ENCODE peak calls at places on chromosomes 7 and 10, in six cellular contexts. Y is H9, W is IMR-90, P is neuronal stem cell, E is H1, O is trophoblast cell. I is an unnamed sample.

GRCh38 chr10:82453678-82454293 is 578.8 kb downstream of the NRG3 start:
- DNase-seq in Y (no peak), W (no peak), P (no peak), E (no peak), O (no peak), I (no peak)

GRCh38 chr7:116777613-116778380 is 84.6 kb upstream of the CAPZA2 start:
- DNase-seq in Y (no peak), W (peak), P (no peak), E (no peak), O (peak), I (no peak)

GRCh38 chr7:135661311-135662122 is 797 bp upstream of the STMP1 start:
- DNase-seq in Y (no peak), W (no peak), P (no peak), E (no peak), O (peak), I (no peak)

GRCh38 chr10:101291254-101292193 is 62.3 kb upstream of the LBX1 start:
- DNase-seq in Y (peak), W (peak), P (no peak), E (peak), O (peak), I (peak)

GRCh38 chr10:49664006-49664841 is 15.2 kb upstream of the C10orf53 start:
- DNase-seq in Y (no peak), W (no peak), P (no peak), E (peak), O (no peak), I (no peak)

GRCh38 chr10:35103887-35104286 is 13.7 kb upstream of the CUL2 start:
- DNase-seq in Y (no peak), W (no peak), P (no peak), E (no peak), O (no peak), I (no peak)

GRCh38 chr7:151008143-151008510 is 16.2 kb downstream of the ATG9B start:
- DNase-seq in Y (peak), W (no peak), P (no peak), E (no peak), O (no peak), I (peak)

GRCh38 chr7:26122745-26123144 is 29.3 kb upstream of the NFE2L3 start:
- DNase-seq in Y (peak), W (no peak), P (no peak), E (no peak), O (no peak), I (no peak)

GRCh38 chr7:18541189-18541870 is 45.8 kb downstream of the HDAC9 start:
- DNase-seq in Y (no peak), W (peak), P (no peak), E (no peak), O (no peak), I (peak)

GRCh38 chr10:11345224-11346054 is 266.0 kb downstream of the USP6NL start:
- DNase-seq in Y (peak), W (no peak), P (no peak), E (no peak), O (peak), I (peak)

GRCh38 chr10:93475871-93476270 is 6.3 kb downstream of the MYOF start:
- DNase-seq in Y (no peak), W (peak), P (no peak), E (no peak), O (peak), I (peak)

GRCh38 chr7:154832557-154833138 is 170.3 kb downstream of the PAXIP1 start:
- DNase-seq in Y (peak), W (no peak), P (peak), E (peak), O (peak), I (peak)

GRCh38 chr10:48551796-48552591 is 52.9 kb downstream of the ARHGAP22 start:
- DNase-seq in Y (peak), W (peak), P (peak), E (peak), O (peak), I (peak)

GRCh38 chr10:112045885-112046284 is 137.7 kb downstream of the GPAM start:
- DNase-seq in Y (no peak), W (no peak), P (no peak), E (no peak), O (no peak), I (no peak)

GRCh38 chr10:784377-784758 is 94.9 kb upstream of the DIP2C start:
- DNase-seq in Y (peak), W (no peak), P (no peak), E (peak), O (peak), I (no peak)

GRCh38 chr7:37445064-37445723 is 3.5 kb downstream of the ELMO1 start:
- DNase-seq in Y (no peak), W (no peak), P (no peak), E (no peak), O (peak), I (no peak)

GRCh38 chr10:79094412-79095175 is 25.8 kb downstream of the ZMIZ1 start:
- DNase-seq in Y (no peak), W (no peak), P (no peak), E (no peak), O (no peak), I (peak)

GRCh38 chr7:122460936-122461335 is 156.4 kb upstream of the FEZF1 start:
- DNase-seq in Y (no peak), W (no peak), P (no peak), E (no peak), O (no peak), I (no peak)

GRCh38 chr7:103343758-103344452 is 662 bp downstream of the DNAJC2 start:
- DNase-seq in Y (no peak), W (peak), P (no peak), E (no peak), O (peak), I (peak)

GRCh38 chr10:129768437-129769355 is 195.4 kb downstream of the EBF3 start:
- DNase-seq in Y (peak), W (no peak), P (peak), E (peak), O (no peak), I (no peak)

GRCh38 chr10:27861781-27862180 is 116.2 kb upstream of the MKX start:
- DNase-seq in Y (no peak), W (no peak), P (no peak), E (no peak), O (no peak), I (no peak)

GRCh38 chr7:47782022-47782421 is 166.2 kb downstream of the PKD1L1 start:
- DNase-seq in Y (no peak), W (peak), P (no peak), E (no peak), O (no peak), I (no peak)

GRCh38 chr7:12389089-12389700 is 14.5 kb downstream of the VWDE start:
- DNase-seq in Y (peak), W (peak), P (peak), E (no peak), O (peak), I (peak)

GRCh38 chr10:61633665-61634064 is 29.1 kb upstream of the CABCOCO1 start:
- DNase-seq in Y (no peak), W (peak), P (no peak), E (no peak), O (no peak), I (no peak)

GRCh38 chr10:62744136-62744535 is 60.4 kb upstream of the ADO start:
- DNase-seq in Y (no peak), W (peak), P (no peak), E (no peak), O (peak), I (peak)

GRCh38 chr7:112069879-112070321 is 136.3 kb downstream of the DOCK4 start:
- DNase-seq in Y (no peak), W (peak), P (no peak), E (no peak), O (no peak), I (peak)

GRCh38 chr7:92177362-92177761 is 1.6 kb downstream of the LRRD1 start:
- DNase-seq in Y (no peak), W (peak), P (no peak), E (no peak), O (no peak), I (peak)

GRCh38 chr7:26440993-26441636 is 149.5 kb downstream of the SNX10 start:
- DNase-seq in Y (peak), W (no peak), P (peak), E (no peak), O (no peak), I (no peak)

GRCh38 chr10:10794776-10795175 is 222.9 kb upstream of the CELF2 start:
- DNase-seq in Y (no peak), W (peak), P (no peak), E (no peak), O (no peak), I (peak)

GRCh38 chr10:58985216-58985615 is 191.2 kb upstream of the PHYHIPL start:
- DNase-seq in Y (no peak), W (no peak), P (no peak), E (no peak), O (no peak), I (no peak)

GRCh38 chr7:131365876-131366275 is 38.2 kb downstream of the MKLN1 start:
- DNase-seq in Y (no peak), W (peak), P (no peak), E (no peak), O (no peak), I (peak)

GRCh38 chr10:12644380-12645144 is 295.2 kb downstream of the CAMK1D start:
- DNase-seq in Y (no peak), W (no peak), P (no peak), E (no peak), O (no peak), I (no peak)

GRCh38 chr10:88962336-88962735 is 9.8 kb upstream of the ACTA2 start:
- DNase-seq in Y (no peak), W (no peak), P (no peak), E (no peak), O (no peak), I (no peak)

DNA sequence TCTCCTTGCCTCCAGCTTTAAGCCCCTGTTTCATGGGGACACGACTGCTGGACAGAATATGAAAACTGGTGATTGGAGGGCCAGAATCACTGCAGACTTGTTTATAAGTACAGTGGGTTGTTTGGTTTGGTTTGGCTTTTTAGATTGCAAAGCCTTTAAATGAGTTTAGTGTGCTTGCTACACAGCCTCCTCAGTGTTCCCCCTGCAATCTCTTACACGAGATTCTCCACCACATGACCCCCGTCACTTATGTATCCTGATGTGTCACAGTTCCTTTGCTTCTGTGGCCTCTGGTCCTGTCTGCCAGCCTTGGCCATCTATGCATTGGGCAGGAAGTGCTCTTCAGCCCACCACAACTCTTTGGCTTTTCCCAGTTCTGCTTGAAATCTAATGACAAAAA is 103.7 kb upstream of the ANKRD1 start:
- DNase-seq in Y (no peak), W (no peak), P (no peak), E (no peak), O (no peak), I (no peak)
- H3K27ac ChIP-seq in Y (no peak), W (no peak), P (no peak), E (no peak), O (no peak), I (no peak)

GRCh38 chr7:100801833-100802568 is 25.3 kb downstream of the EPHB4 start:
- DNase-seq in Y (peak), W (peak), P (no peak), E (peak), O (peak), I (peak)
- H3K14ac ChIP-seq in Y (no peak), W (no peak), P (peak), E (no peak), O (peak), I (no peak)

DNA sequence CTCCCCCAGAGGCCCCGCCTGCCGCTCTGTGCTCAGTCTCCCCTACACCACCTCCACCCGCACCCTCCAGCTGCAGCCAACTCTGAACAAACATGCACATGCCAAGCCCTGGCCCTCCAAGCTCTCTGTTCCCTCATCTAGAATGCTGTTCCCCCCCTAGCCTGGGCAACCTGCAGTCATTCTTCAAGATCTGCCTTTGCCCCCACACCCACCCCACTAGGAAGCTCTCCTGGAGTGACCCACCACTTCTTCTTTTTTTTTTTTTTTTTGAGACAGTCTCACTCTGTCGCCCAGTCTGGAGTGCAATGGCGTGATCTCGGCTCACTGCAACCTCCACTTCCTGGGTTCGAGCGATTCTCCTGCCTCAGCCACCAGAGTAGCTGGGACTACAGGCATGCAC is 13.7 kb downstream of the MYL10 start:
- DNase-seq in Y (no peak), W (no peak), P (no peak), E (no peak), O (no peak), I (no peak)
- H3K18ac ChIP-seq in Y (peak), W (no peak), P (peak), E (peak), O (peak), I (no peak)

DNA sequence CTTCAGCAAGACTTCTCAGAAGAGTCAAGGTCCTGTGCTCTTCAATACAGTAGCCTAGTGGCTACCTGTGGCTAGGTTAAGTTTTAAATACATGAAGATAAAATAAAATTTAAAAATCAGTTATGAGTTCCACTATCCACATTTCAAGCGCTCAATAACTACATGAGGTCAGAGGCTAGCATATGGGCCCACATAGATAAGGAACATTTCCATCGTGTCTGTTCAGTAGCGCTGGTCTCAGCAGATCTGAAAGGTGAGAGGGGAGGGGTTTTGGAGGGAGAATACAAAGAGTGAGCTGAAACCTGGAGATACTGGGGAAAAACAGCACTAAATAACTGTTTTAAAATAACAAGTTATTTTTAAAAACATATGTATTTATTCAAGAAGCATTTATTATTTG is 219.0 kb downstream of the TRIL start:
- DNase-seq in Y (no peak), W (no peak), P (no peak), E (no peak), O (no peak), I (no peak)
- H3K27ac ChIP-seq in Y (no peak), W (no peak), P (no peak), E (no peak), O (no peak), I (no peak)

DNA sequence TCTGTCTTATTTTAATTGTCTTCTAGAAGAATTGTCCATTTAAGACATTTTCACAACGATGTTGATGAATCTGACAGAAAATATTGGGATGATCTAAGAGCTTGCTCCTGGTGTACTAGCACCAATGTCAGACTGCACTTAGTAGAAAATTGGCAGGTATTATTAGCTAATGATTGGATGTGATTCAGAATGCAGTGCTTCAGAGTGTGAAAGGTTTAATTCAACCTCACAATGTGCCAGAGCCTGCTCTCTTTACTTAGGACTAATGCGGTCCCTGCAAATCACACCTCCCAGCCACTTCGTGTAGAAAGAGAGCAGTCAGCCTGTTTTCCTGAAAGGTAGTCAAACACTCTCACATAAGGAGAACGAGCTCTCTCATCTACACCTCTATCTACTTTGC is 197.5 kb downstream of the ZNF438 start:
- DNase-seq in Y (no peak), W (no peak), P (no peak), E (no peak), O (no peak), I (no peak)
- H3K14ac ChIP-seq in Y (no peak), W (no peak), P (no peak), E (no peak), O (no peak), I (no peak)

I was measured in mesenchymal stem cell.